ENCODE peak calls at places on chromosome 10, in ten cellular contexts. T, L, O, U, Q, W, B, A, I and N are unnamed samples.

GRCh38 chr10:44569193-44570091 is 184.5 kb upstream of the CXCL12 start:
- DNase-seq in T (peak), L (no peak), O (no peak), U (no peak), Q (no peak), W (peak), B (no peak), A (no peak), I (no peak), N (no peak)

GRCh38 chr10:110528224-110528997 is 30.7 kb downstream of the DUSP5 start:
- DNase-seq in T (no peak), L (no peak), O (no peak), U (no peak), Q (peak), W (peak), B (no peak), A (no peak), I (no peak), N (no peak)

GRCh38 chr10:26064106-26064505 is 130.1 kb downstream of the MYO3A start:
- DNase-seq in T (no peak), L (no peak), O (no peak), U (no peak), Q (no peak), W (no peak), B (no peak), A (no peak), I (no peak), N (no peak)

GRCh38 chr10:78194539-78195402 is 161.1 kb downstream of the RPS24 start:
- DNase-seq in T (no peak), L (no peak), O (no peak), U (no peak), Q (no peak), W (peak), B (no peak), A (no peak), I (no peak), N (no peak)

GRCh38 chr10:124745678-124746077 is 1.5 kb upstream of the FAM53B start:
- DNase-seq in T (no peak), L (no peak), O (no peak), U (no peak), Q (no peak), W (peak), B (peak), A (no peak), I (peak), N (no peak)

GRCh38 chr10:84194424-84195043 is at the start of gene CDHR1:
- DNase-seq in T (peak), L (peak), O (peak), U (peak), Q (no peak), W (no peak), B (no peak), A (peak), I (peak), N (no peak)

GRCh38 chr10:102599565-102600327 is 44.5 kb upstream of the TRIM8 start:
- DNase-seq in T (no peak), L (no peak), O (no peak), U (no peak), Q (no peak), W (peak), B (no peak), A (no peak), I (no peak), N (no peak)

GRCh38 chr10:27893320-27894014 is 105.4 kb downstream of the ODAD2 start:
- DNase-seq in T (peak), L (no peak), O (no peak), U (no peak), Q (no peak), W (no peak), B (no peak), A (no peak), I (no peak), N (no peak)

GRCh38 chr10:47033541-47034270 is 122.5 kb downstream of the PTPN20 start:
- DNase-seq in T (no peak), L (no peak), O (no peak), U (no peak), Q (peak), W (no peak), B (no peak), A (no peak), I (no peak), N (no peak)

GRCh38 chr10:99329238-99329890 is at the start of gene CNNM1:
- DNase-seq in T (peak), L (peak), O (peak), U (peak), Q (no peak), W (no peak), B (no peak), A (peak), I (no peak), N (no peak)

GRCh38 chr10:3068201-3068967 is 1.0 kb downstream of the PFKP start:
- DNase-seq in T (no peak), L (peak), O (peak), U (peak), Q (peak), W (peak), B (peak), A (peak), I (no peak), N (no peak)

GRCh38 chr10:48194830-48195229 is 79.7 kb downstream of the FRMPD2 start:
- DNase-seq in T (peak), L (peak), O (no peak), U (no peak), Q (no peak), W (no peak), B (no peak), A (no peak), I (no peak), N (no peak)

GRCh38 chr10:133087679-133088523 is at the start of gene ADGRA1:
- DNase-seq in T (no peak), L (no peak), O (no peak), U (peak), Q (no peak), W (no peak), B (no peak), A (no peak), I (no peak), N (no peak)

GRCh38 chr10:100742067-100742771 is 3.2 kb upstream of the PAX2 start:
- DNase-seq in T (no peak), L (no peak), O (no peak), U (peak), Q (no peak), W (no peak), B (no peak), A (no peak), I (no peak), N (no peak)

GRCh38 chr10:1596482-1596881 is 140.8 kb downstream of the ADARB2 start:
- DNase-seq in T (no peak), L (no peak), O (no peak), U (no peak), Q (no peak), W (no peak), B (no peak), A (no peak), I (no peak), N (no peak)

GRCh38 chr10:43255644-43256431 is 11.0 kb downstream of the RASGEF1A start:
- DNase-seq in T (peak), L (no peak), O (no peak), U (peak), Q (no peak), W (peak), B (no peak), A (no peak), I (peak), N (peak)

GRCh38 chr10:51950371-51950995 is 251.1 kb upstream of the CSTF2T start:
- DNase-seq in T (no peak), L (no peak), O (no peak), U (no peak), Q (no peak), W (no peak), B (no peak), A (no peak), I (no peak), N (no peak)

GRCh38 chr10:31927597-31928530 is 767 bp downstream of the ARHGAP12 start:
- DNase-seq in T (peak), L (peak), O (peak), U (peak), Q (peak), W (peak), B (peak), A (peak), I (peak), N (no peak)

GRCh38 chr10:73950155-73950554 is 39.2 kb downstream of the PLAU start:
- DNase-seq in T (no peak), L (no peak), O (no peak), U (no peak), Q (no peak), W (no peak), B (no peak), A (no peak), I (no peak), N (no peak)

GRCh38 chr10:99435986-99436633 is 5.7 kb upstream of the GOT1 start:
- DNase-seq in T (peak), L (no peak), O (no peak), U (no peak), Q (no peak), W (peak), B (no peak), A (no peak), I (no peak), N (no peak)

GRCh38 chr10:63917363-63917762 is 396.2 kb downstream of the REEP3 start:
- DNase-seq in T (no peak), L (no peak), O (no peak), U (no peak), Q (no peak), W (no peak), B (no peak), A (no peak), I (no peak), N (no peak)

GRCh38 chr10:123222832-123223231 is 68.6 kb downstream of the BUB3 start:
- DNase-seq in T (no peak), L (no peak), O (no peak), U (no peak), Q (no peak), W (no peak), B (no peak), A (no peak), I (no peak), N (no peak)

GRCh38 chr10:79542619-79543018 is 17.6 kb downstream of the SFTPA2 start:
- DNase-seq in T (no peak), L (no peak), O (no peak), U (no peak), Q (no peak), W (no peak), B (no peak), A (no peak), I (no peak), N (no peak)

GRCh38 chr10:6674282-6674681 is 94.2 kb upstream of the PRKCQ start:
- DNase-seq in T (no peak), L (no peak), O (no peak), U (no peak), Q (no peak), W (no peak), B (no peak), A (no peak), I (no peak), N (no peak)

GRCh38 chr10:69880301-69881081 is 78.8 kb downstream of the COL13A1 start:
- DNase-seq in T (no peak), L (no peak), O (no peak), U (peak), Q (no peak), W (no peak), B (no peak), A (no peak), I (no peak), N (no peak)

GRCh38 chr10:45035673-45036072 is 35.0 kb downstream of the ZNF22 start:
- DNase-seq in T (no peak), L (no peak), O (no peak), U (no peak), Q (no peak), W (no peak), B (no peak), A (no peak), I (no peak), N (no peak)

GRCh38 chr10:100730739-100731602 is 14.4 kb upstream of the PAX2 start:
- DNase-seq in T (no peak), L (no peak), O (no peak), U (peak), Q (no peak), W (peak), B (no peak), A (no peak), I (no peak), N (no peak)

GRCh38 chr10:63700209-63700934 is 179.2 kb downstream of the REEP3 start:
- DNase-seq in T (peak), L (no peak), O (no peak), U (no peak), Q (no peak), W (peak), B (peak), A (no peak), I (no peak), N (no peak)